ENCODE peak calls at places on chromosomes 16 and 17, in six cellular contexts. One of them, this sample, is unnamed.

GRCh38 chr17:41029633-41030245 is at the start of gene KRTAP1-4:
- DNase-seq in pancreas: peak
- DNase-seq in AG08395: no peak
- DNase-seq in GM03348: no peak
- DNase-seq in breast epithelium: no peak
- DNase-seq in H9: no peak
- DNase-seq in this sample: no peak

GRCh38 chr17:32341141-32341856 is 674 bp downstream of the C17orf75 start:
- DNase-seq in pancreas: no peak
- DNase-seq in AG08395: no peak
- DNase-seq in GM03348: no peak
- DNase-seq in breast epithelium: no peak
- DNase-seq in H9: no peak
- DNase-seq in this sample: no peak

GRCh38 chr17:2059125-2059836 is 4.4 kb downstream of the HIC1 start:
- DNase-seq in pancreas: no peak
- DNase-seq in AG08395: no peak
- DNase-seq in GM03348: no peak
- DNase-seq in breast epithelium: no peak
- DNase-seq in H9: peak
- DNase-seq in this sample: no peak

GRCh38 chr16:58440094-58440493 is 47.8 kb downstream of the GINS3 start:
- DNase-seq in pancreas: no peak
- DNase-seq in AG08395: no peak
- DNase-seq in GM03348: no peak
- DNase-seq in breast epithelium: no peak
- DNase-seq in H9: no peak
- DNase-seq in this sample: no peak

GRCh38 chr16:49100366-49100765 is 181.3 kb downstream of the CBLN1 start:
- DNase-seq in pancreas: no peak
- DNase-seq in AG08395: no peak
- DNase-seq in GM03348: no peak
- DNase-seq in breast epithelium: no peak
- DNase-seq in H9: no peak
- DNase-seq in this sample: no peak

GRCh38 chr17:29078183-29079045 is 35.5 kb downstream of the PIPOX start:
- DNase-seq in pancreas: no peak
- DNase-seq in AG08395: no peak
- DNase-seq in GM03348: no peak
- DNase-seq in breast epithelium: no peak
- DNase-seq in H9: no peak
- DNase-seq in this sample: no peak

GRCh38 chr17:43840814-43841213 is 6.2 kb upstream of the CD300LG start:
- DNase-seq in pancreas: no peak
- DNase-seq in AG08395: no peak
- DNase-seq in GM03348: no peak
- DNase-seq in breast epithelium: no peak
- DNase-seq in H9: no peak
- DNase-seq in this sample: no peak

GRCh38 chr17:5868916-5869475 is 201.2 kb upstream of the WSCD1 start:
- DNase-seq in pancreas: no peak
- DNase-seq in AG08395: no peak
- DNase-seq in GM03348: no peak
- DNase-seq in breast epithelium: no peak
- DNase-seq in H9: peak
- DNase-seq in this sample: no peak

GRCh38 chr17:71959129-71959528 is 161.7 kb upstream of the SOX9 start:
- DNase-seq in pancreas: no peak
- DNase-seq in AG08395: peak
- DNase-seq in GM03348: peak
- DNase-seq in breast epithelium: no peak
- DNase-seq in H9: no peak
- DNase-seq in this sample: peak

GRCh38 chr16:19696312-19696711 is 21.7 kb downstream of the KNOP1 start:
- DNase-seq in pancreas: peak
- DNase-seq in AG08395: peak
- DNase-seq in GM03348: peak
- DNase-seq in breast epithelium: peak
- DNase-seq in H9: no peak
- DNase-seq in this sample: peak

GRCh38 chr17:45018514-45019176 is 32.8 kb downstream of the DCAKD start:
- DNase-seq in pancreas: no peak
- DNase-seq in AG08395: no peak
- DNase-seq in GM03348: peak
- DNase-seq in breast epithelium: no peak
- DNase-seq in H9: no peak
- DNase-seq in this sample: no peak

GRCh38 chr17:78117027-78117981 is 11.3 kb downstream of the TMC6 start:
- DNase-seq in pancreas: peak
- DNase-seq in AG08395: no peak
- DNase-seq in GM03348: no peak
- DNase-seq in breast epithelium: no peak
- DNase-seq in H9: peak
- DNase-seq in this sample: no peak

GRCh38 chr17:3935140-3935542 is 18.9 kb upstream of the P2RX1 start:
- DNase-seq in pancreas: peak
- DNase-seq in AG08395: no peak
- DNase-seq in GM03348: no peak
- DNase-seq in breast epithelium: peak
- DNase-seq in H9: peak
- DNase-seq in this sample: no peak

GRCh38 chr17:14046978-14047377 is 22.3 kb upstream of the COX10 start:
- DNase-seq in pancreas: no peak
- DNase-seq in AG08395: no peak
- DNase-seq in GM03348: no peak
- DNase-seq in breast epithelium: no peak
- DNase-seq in H9: no peak
- DNase-seq in this sample: no peak

GRCh38 chr16:1572664-1573063 is 39.2 kb downstream of the TMEM204 start:
- DNase-seq in pancreas: no peak
- DNase-seq in AG08395: no peak
- DNase-seq in GM03348: no peak
- DNase-seq in breast epithelium: no peak
- DNase-seq in H9: no peak
- DNase-seq in this sample: no peak

GRCh38 chr17:79280822-79281572 is 206.4 kb downstream of the ENGASE start:
- DNase-seq in pancreas: no peak
- DNase-seq in AG08395: no peak
- DNase-seq in GM03348: no peak
- DNase-seq in breast epithelium: no peak
- DNase-seq in H9: no peak
- DNase-seq in this sample: no peak

GRCh38 chr17:78724544-78724943 is 57.5 kb downstream of the CYTH1 start:
- DNase-seq in pancreas: no peak
- DNase-seq in AG08395: peak
- DNase-seq in GM03348: peak
- DNase-seq in breast epithelium: no peak
- DNase-seq in H9: no peak
- DNase-seq in this sample: no peak

GRCh38 chr16:64933890-64934289 is 188.0 kb downstream of the CDH11 start:
- DNase-seq in pancreas: no peak
- DNase-seq in AG08395: no peak
- DNase-seq in GM03348: no peak
- DNase-seq in breast epithelium: no peak
- DNase-seq in H9: no peak
- DNase-seq in this sample: no peak

GRCh38 chr17:57422574-57423164 is 166.3 kb downstream of the MSI2 start:
- DNase-seq in pancreas: peak
- DNase-seq in AG08395: peak
- DNase-seq in GM03348: peak
- DNase-seq in breast epithelium: no peak
- DNase-seq in H9: no peak
- DNase-seq in this sample: peak

GRCh38 chr16:10983175-10983558 is 38.8 kb downstream of the CLEC16A start:
- DNase-seq in pancreas: no peak
- DNase-seq in AG08395: no peak
- DNase-seq in GM03348: no peak
- DNase-seq in breast epithelium: no peak
- DNase-seq in H9: no peak
- DNase-seq in this sample: no peak

GRCh38 chr17:29776026-29776425 is 153.3 kb upstream of the CORO6 start:
- DNase-seq in pancreas: no peak
- DNase-seq in AG08395: no peak
- DNase-seq in GM03348: no peak
- DNase-seq in breast epithelium: no peak
- DNase-seq in H9: no peak
- DNase-seq in this sample: no peak

GRCh38 chr16:50245417-50246298 is 20.7 kb upstream of the ADCY7 start:
- DNase-seq in pancreas: peak
- DNase-seq in AG08395: peak
- DNase-seq in GM03348: peak
- DNase-seq in breast epithelium: peak
- DNase-seq in H9: no peak
- DNase-seq in this sample: no peak

GRCh38 chr17:43545383-43545632 is 832 bp downstream of the ETV4 start:
- DNase-seq in pancreas: no peak
- DNase-seq in AG08395: peak
- DNase-seq in GM03348: peak
- DNase-seq in breast epithelium: no peak
- DNase-seq in H9: no peak
- DNase-seq in this sample: no peak

GRCh38 chr16:24717411-24717810 is 12.0 kb upstream of the TNRC6A start:
- DNase-seq in pancreas: no peak
- DNase-seq in AG08395: peak
- DNase-seq in GM03348: no peak
- DNase-seq in breast epithelium: no peak
- DNase-seq in H9: no peak
- DNase-seq in this sample: no peak

GRCh38 chr16:84885024-84885910 is 65.5 kb downstream of the CRISPLD2 start:
- DNase-seq in pancreas: no peak
- DNase-seq in AG08395: no peak
- DNase-seq in GM03348: no peak
- DNase-seq in breast epithelium: peak
- DNase-seq in H9: peak
- DNase-seq in this sample: no peak

GRCh38 chr16:19715566-19715965 is 2.5 kb downstream of the KNOP1 start:
- DNase-seq in pancreas: no peak
- DNase-seq in AG08395: no peak
- DNase-seq in GM03348: no peak
- DNase-seq in breast epithelium: no peak
- DNase-seq in H9: no peak
- DNase-seq in this sample: no peak

GRCh38 chr16:84505249-84506156 is 1.0 kb upstream of the MEAK7 start:
- DNase-seq in pancreas: peak
- DNase-seq in AG08395: no peak
- DNase-seq in GM03348: no peak
- DNase-seq in breast epithelium: no peak
- DNase-seq in H9: no peak
- DNase-seq in this sample: no peak

GRCh38 chr17:83177611-83178532 is 98.5 kb downstream of the METRNL start:
- DNase-seq in pancreas: no peak
- DNase-seq in AG08395: no peak
- DNase-seq in GM03348: no peak
- DNase-seq in breast epithelium: peak
- DNase-seq in H9: peak
- DNase-seq in this sample: no peak

GRCh38 chr17:56681561-56682266 is 88.2 kb downstream of the NOG start:
- DNase-seq in pancreas: no peak
- DNase-seq in AG08395: peak
- DNase-seq in GM03348: peak
- DNase-seq in breast epithelium: no peak
- DNase-seq in H9: no peak
- DNase-seq in this sample: peak

GRCh38 chr16:12356622-12357365 is 380.3 kb downstream of the SNX29 start:
- DNase-seq in pancreas: no peak
- DNase-seq in AG08395: no peak
- DNase-seq in GM03348: no peak
- DNase-seq in breast epithelium: no peak
- DNase-seq in H9: no peak
- DNase-seq in this sample: no peak

GRCh38 chr17:60392845-60393702 is 1.1 kb upstream of the USP32 start:
- DNase-seq in pancreas: no peak
- DNase-seq in AG08395: no peak
- DNase-seq in GM03348: peak
- DNase-seq in breast epithelium: peak
- DNase-seq in H9: no peak
- DNase-seq in this sample: peak

GRCh38 chr17:45857977-45858708 is 13.5 kb downstream of the SPPL2C start:
- DNase-seq in pancreas: no peak
- DNase-seq in AG08395: peak
- DNase-seq in GM03348: no peak
- DNase-seq in breast epithelium: no peak
- DNase-seq in H9: peak
- DNase-seq in this sample: no peak

GRCh38 chr17:80738987-80739730 is 194.5 kb downstream of the RPTOR start:
- DNase-seq in pancreas: no peak
- DNase-seq in AG08395: no peak
- DNase-seq in GM03348: no peak
- DNase-seq in breast epithelium: no peak
- DNase-seq in H9: no peak
- DNase-seq in this sample: no peak

GRCh38 chr17:78391843-78392242 is 13.4 kb downstream of the PGS1 start:
- DNase-seq in pancreas: no peak
- DNase-seq in AG08395: peak
- DNase-seq in GM03348: peak
- DNase-seq in breast epithelium: no peak
- DNase-seq in H9: no peak
- DNase-seq in this sample: peak

GRCh38 chr17:79617740-79618382 is 7.0 kb upstream of the RBFOX3 start:
- DNase-seq in pancreas: peak
- DNase-seq in AG08395: no peak
- DNase-seq in GM03348: no peak
- DNase-seq in breast epithelium: no peak
- DNase-seq in H9: no peak
- DNase-seq in this sample: no peak

This sample was measured in HS-5.